ENCODE peak calls at places on chromosomes 5 and 9, in ten cellular contexts. W, U, L, N, O, M, T, F, Q and I are unnamed samples.

GRCh38 chr5:156295434-156295833 is 31.5 kb upstream of the SGCD start:
- DNase-seq in W (peak), U (no peak), L (peak), N (no peak), O (no peak), M (no peak), T (peak), F (no peak), Q (no peak), I (no peak)

GRCh38 chr9:97445119-97445701 is 33.3 kb downstream of the TDRD7 start:
- DNase-seq in W (peak), U (no peak), L (no peak), N (no peak), O (no peak), M (no peak), T (no peak), F (no peak), Q (no peak), I (no peak)

GRCh38 chr9:76459691-76460635 is 981 bp downstream of the GCNT1 start:
- DNase-seq in W (no peak), U (no peak), L (peak), N (peak), O (peak), M (peak), T (no peak), F (peak), Q (peak), I (no peak)

GRCh38 chr5:138033275-138033808 is 463 bp upstream of the FAM13B start:
- DNase-seq in W (peak), U (no peak), L (no peak), N (no peak), O (no peak), M (no peak), T (no peak), F (peak), Q (no peak), I (no peak)

GRCh38 chr9:114034663-114035062 is 43.4 kb downstream of the AMBP start:
- DNase-seq in W (no peak), U (no peak), L (no peak), N (no peak), O (no peak), M (peak), T (no peak), F (no peak), Q (no peak), I (no peak)

GRCh38 chr9:78606011-78606410 is 309.1 kb downstream of the PSAT1 start:
- DNase-seq in W (peak), U (no peak), L (no peak), N (peak), O (no peak), M (no peak), T (no peak), F (no peak), Q (no peak), I (no peak)

GRCh38 chr9:68708089-68708488 is 3.0 kb downstream of the PIP5K1B start:
- DNase-seq in W (no peak), U (no peak), L (no peak), N (no peak), O (no peak), M (no peak), T (no peak), F (no peak), Q (no peak), I (no peak)

GRCh38 chr9:19517202-19517942 is 108.6 kb downstream of the ACER2 start:
- DNase-seq in W (no peak), U (no peak), L (no peak), N (no peak), O (no peak), M (no peak), T (no peak), F (no peak), Q (peak), I (no peak)

GRCh38 chr9:136403538-136403914 is 3.6 kb upstream of the SNAPC4 start:
- DNase-seq in W (no peak), U (peak), L (no peak), N (no peak), O (peak), M (no peak), T (no peak), F (no peak), Q (no peak), I (peak)

GRCh38 chr5:80481019-80481893 is 6.6 kb upstream of the FAM151B start:
- DNase-seq in W (peak), U (peak), L (peak), N (peak), O (peak), M (no peak), T (no peak), F (peak), Q (peak), I (no peak)

GRCh38 chr9:132858756-132859155 is 19.3 kb downstream of the AK8 start:
- DNase-seq in W (no peak), U (no peak), L (no peak), N (no peak), O (no peak), M (no peak), T (no peak), F (no peak), Q (no peak), I (no peak)

GRCh38 chr9:113868501-113868900 is 7.6 kb upstream of the ZNF618 start:
- DNase-seq in W (no peak), U (no peak), L (no peak), N (no peak), O (no peak), M (no peak), T (no peak), F (no peak), Q (no peak), I (no peak)

GRCh38 chr9:135479469-135480052 is at the start of gene PPP1R26:
- DNase-seq in W (no peak), U (no peak), L (no peak), N (no peak), O (no peak), M (no peak), T (no peak), F (no peak), Q (peak), I (no peak)

GRCh38 chr5:37640088-37640487 is 199.8 kb downstream of the GDNF start:
- DNase-seq in W (no peak), U (no peak), L (no peak), N (no peak), O (no peak), M (no peak), T (no peak), F (no peak), Q (no peak), I (no peak)

GRCh38 chr5:146205499-146206202 is 2.2 kb downstream of the RBM27 start:
- DNase-seq in W (no peak), U (no peak), L (no peak), N (no peak), O (no peak), M (no peak), T (no peak), F (no peak), Q (no peak), I (no peak)

GRCh38 chr5:170269579-170269978 is 28.0 kb downstream of the LCP2 start:
- DNase-seq in W (no peak), U (no peak), L (no peak), N (no peak), O (peak), M (no peak), T (no peak), F (no peak), Q (no peak), I (no peak)

GRCh38 chr5:175814676-175815075 is 56.7 kb upstream of the CPLX2 start:
- DNase-seq in W (no peak), U (no peak), L (no peak), N (peak), O (no peak), M (no peak), T (no peak), F (peak), Q (no peak), I (no peak)

GRCh38 chr9:136075881-136076678 is 19.0 kb downstream of the NACC2 start:
- DNase-seq in W (no peak), U (no peak), L (no peak), N (no peak), O (no peak), M (no peak), T (no peak), F (no peak), Q (no peak), I (no peak)

GRCh38 chr9:138053321-138053868 is 175.8 kb downstream of the CACNA1B start:
- DNase-seq in W (no peak), U (no peak), L (no peak), N (no peak), O (no peak), M (peak), T (no peak), F (no peak), Q (peak), I (no peak)

GRCh38 chr9:37464426-37465248 is 613 bp downstream of the ZBTB5 start:
- DNase-seq in W (peak), U (no peak), L (peak), N (peak), O (peak), M (peak), T (peak), F (peak), Q (peak), I (no peak)

GRCh38 chr5:6488021-6488420 is 39.4 kb downstream of the UBE2QL1 start:
- DNase-seq in W (no peak), U (no peak), L (no peak), N (no peak), O (no peak), M (no peak), T (no peak), F (no peak), Q (no peak), I (no peak)

GRCh38 chr5:157312492-157312891 is 46.6 kb downstream of the CYFIP2 start:
- DNase-seq in W (no peak), U (peak), L (peak), N (peak), O (peak), M (no peak), T (no peak), F (peak), Q (peak), I (peak)

GRCh38 chr9:123687246-123687721 is 242.6 kb downstream of the DENND1A start:
- DNase-seq in W (peak), U (no peak), L (no peak), N (no peak), O (no peak), M (no peak), T (no peak), F (peak), Q (no peak), I (no peak)